ENCODE peak calls at places on chromosomes 6 and 20, in four cellular contexts. C is T-helper 17 cell, G is NCI-H1092, Z is SW 1271. W is an unnamed sample.

GRCh38 chr20:44746367-44747165 is 901 bp downstream of the KCNK15 start:
- DNase-seq in C (no peak), G (peak), Z (no peak), W (no peak)

GRCh38 chr20:11454966-11455799 is 462.5 kb upstream of the BTBD3 start:
- DNase-seq in C (no peak), G (no peak), Z (no peak), W (peak)

GRCh38 chr20:11008444-11008843 is 334.6 kb upstream of the JAG1 start:
- DNase-seq in C (no peak), G (no peak), Z (no peak), W (no peak)

GRCh38 chr6:110284877-110285276 is 73.3 kb downstream of the METTL24 start:
- DNase-seq in C (no peak), G (no peak), Z (no peak), W (no peak)

GRCh38 chr6:137024172-137024990 is 20.4 kb downstream of the IL20RA start:
- DNase-seq in C (no peak), G (no peak), Z (no peak), W (no peak)

GRCh38 chr20:57656821-57657536 is 36.8 kb upstream of the ZBP1 start:
- DNase-seq in C (no peak), G (no peak), Z (no peak), W (peak)

GRCh38 chr20:37430778-37431460 is 85.0 kb downstream of the SRC start:
- DNase-seq in C (no peak), G (no peak), Z (no peak), W (no peak)

GRCh38 chr20:60131375-60131774 is 173.2 kb downstream of the CDH26 start:
- DNase-seq in C (no peak), G (no peak), Z (no peak), W (no peak)

GRCh38 chr6:41560440-41561192 is 14.4 kb downstream of the FOXP4 start:
- DNase-seq in C (peak), G (no peak), Z (no peak), W (peak)

GRCh38 chr20:62696999-62697398 is 11.6 kb upstream of the NTSR1 start:
- DNase-seq in C (no peak), G (no peak), Z (no peak), W (no peak)

GRCh38 chr6:292506-293184 is 358 bp downstream of the DUSP22 start:
- DNase-seq in C (peak), G (no peak), Z (no peak), W (peak)

GRCh38 chr20:49853640-49854039 is 41.0 kb downstream of the SLC9A8 start:
- DNase-seq in C (no peak), G (no peak), Z (no peak), W (peak)

GRCh38 chr20:33554914-33555420 is 65.1 kb downstream of the CBFA2T2 start:
- DNase-seq in C (no peak), G (peak), Z (peak), W (no peak)

GRCh38 chr6:116352515-116353471 is 18.0 kb upstream of the DSE start:
- DNase-seq in C (no peak), G (no peak), Z (no peak), W (no peak)

GRCh38 chr20:47382746-47383145 is 26.2 kb upstream of the ZMYND8 start:
- DNase-seq in C (no peak), G (no peak), Z (no peak), W (no peak)

GRCh38 chr6:141403827-141404226 is 728.9 kb upstream of the GJE1 start:
- DNase-seq in C (no peak), G (no peak), Z (no peak), W (no peak)

GRCh38 chr6:122746708-122747107 is 32.8 kb upstream of the FABP7 start:
- DNase-seq in C (no peak), G (no peak), Z (no peak), W (no peak)

GRCh38 chr20:58718729-58719128 is 26.1 kb downstream of the NPEPL1 start:
- DNase-seq in C (no peak), G (no peak), Z (no peak), W (peak)

GRCh38 chr6:4533576-4533975 is 242.6 kb upstream of the CDYL start:
- DNase-seq in C (no peak), G (no peak), Z (no peak), W (no peak)

GRCh38 chr6:151112130-151112529 is 127.6 kb upstream of the AKAP12 start:
- DNase-seq in C (no peak), G (no peak), Z (no peak), W (no peak)

GRCh38 chr6:36629792-36630191 is 35.6 kb downstream of the SRSF3 start:
- DNase-seq in C (no peak), G (no peak), Z (no peak), W (no peak)

GRCh38 chr6:104483225-104483834 is 376.4 kb downstream of the HACE1 start:
- DNase-seq in C (no peak), G (no peak), Z (no peak), W (no peak)

GRCh38 chr6:35722121-35722761 is 14.6 kb upstream of the ARMC12 start:
- DNase-seq in C (no peak), G (no peak), Z (no peak), W (no peak)

GRCh38 chr20:62651285-62652021 is 9.2 kb downstream of the SLCO4A1 start:
- DNase-seq in C (peak), G (peak), Z (no peak), W (no peak)

GRCh38 chr20:50992733-50993457 is 30.0 kb downstream of the KCNG1 start:
- DNase-seq in C (no peak), G (peak), Z (peak), W (peak)

GRCh38 chr20:42430525-42431046 is 759.1 kb downstream of the PTPRT start:
- DNase-seq in C (no peak), G (no peak), Z (no peak), W (no peak)

GRCh38 chr6:118886641-118887040 is 7.3 kb upstream of the ASF1A start:
- DNase-seq in C (no peak), G (peak), Z (no peak), W (no peak)

GRCh38 chr6:33984466-33985332 is 161.2 kb downstream of the GRM4 start:
- DNase-seq in C (no peak), G (no peak), Z (no peak), W (peak)

GRCh38 chr6:139871844-139872510 is 497.5 kb upstream of the CITED2 start:
- DNase-seq in C (no peak), G (no peak), Z (no peak), W (no peak)

GRCh38 chr6:36463686-36464085 is 20.9 kb downstream of the KCTD20 start:
- DNase-seq in C (no peak), G (no peak), Z (no peak), W (no peak)

GRCh38 chr6:34897130-34897529 is 8.1 kb downstream of the ANKS1A start:
- DNase-seq in C (no peak), G (no peak), Z (no peak), W (no peak)

GRCh38 chr6:153015094-153015645 is 12.7 kb upstream of the MTRF1L start:
- DNase-seq in C (no peak), G (no peak), Z (no peak), W (no peak)

GRCh38 chr20:3755269-3755668 is 12.3 kb downstream of the ADISSP start:
- DNase-seq in C (no peak), G (no peak), Z (no peak), W (no peak)

GRCh38 chr20:64038252-64038578 is 2.2 kb downstream of the C20orf204 start:
- DNase-seq in C (no peak), G (no peak), Z (no peak), W (peak)

GRCh38 chr20:62900692-62901584 is 25.4 kb downstream of the DIDO1 start:
- DNase-seq in C (no peak), G (no peak), Z (no peak), W (peak)

GRCh38 chr6:34610819-34611477 is 54.8 kb upstream of the SPDEF start:
- DNase-seq in C (no peak), G (no peak), Z (peak), W (no peak)

GRCh38 chr6:152054441-152054840 is 247.0 kb downstream of the ESR1 start:
- DNase-seq in C (no peak), G (no peak), Z (no peak), W (peak)

GRCh38 chr20:23889775-23890187 is 10.2 kb upstream of the CST5 start:
- DNase-seq in C (no peak), G (peak), Z (peak), W (peak)

GRCh38 chr6:97305676-97306075 is 22.7 kb upstream of the MMS22L start:
- DNase-seq in C (no peak), G (no peak), Z (no peak), W (no peak)

W was measured in islet precursor cell.